ENCODE peak calls at places on chromosome 6, in four cellular contexts. C is aorta, P is ecto neural progenitor cell, L is Calu3. I is an unnamed sample.

GRCh38 chr6:149318581-149319286 is 1.2 kb downstream of the TAB2 start:
- DNase-seq in L (peak), C (no peak), P (no peak), I (no peak)

GRCh38 chr6:81802356-81802755 is 49.9 kb upstream of the TENT5A start:
- DNase-seq in P (no peak), C (no peak), L (no peak), I (no peak)

GRCh38 chr6:139230421-139230840 is 61.4 kb downstream of the TXLNB start:
- DNase-seq in L (no peak), P (no peak), C (no peak), I (peak)

GRCh38 chr6:141158740-141159139 is 974.0 kb upstream of the GJE1 start:
- DNase-seq in L (no peak), C (no peak), P (no peak), I (no peak)

GRCh38 chr6:158839796-158840195 is 20.6 kb upstream of the EZR start:
- DNase-seq in P (no peak), L (no peak), C (no peak), I (no peak)

GRCh38 chr6:121436172-121436965 is 923 bp downstream of the GJA1 start:
- DNase-seq in C (no peak), P (no peak), L (peak), I (no peak)

GRCh38 chr6:116387374-116387773 is 16.6 kb downstream of the DSE start:
- DNase-seq in P (no peak), L (peak), C (no peak), I (no peak)

GRCh38 chr6:160424256-160424655 is 76.1 kb downstream of the SLC22A3 start:
- DNase-seq in P (no peak), C (no peak), L (no peak), I (no peak)

GRCh38 chr6:67358241-67358640 is 1276.8 kb upstream of the ADGRB3 start:
- DNase-seq in C (no peak), P (no peak), L (no peak), I (no peak)

GRCh38 chr6:162229093-162229492 is 498.5 kb downstream of the PRKN start:
- DNase-seq in C (no peak), L (no peak), P (no peak), I (no peak)

GRCh38 chr6:26197736-26198625 is 110.8 kb downstream of the HFE start:
- DNase-seq in C (no peak), L (no peak), P (no peak), I (peak)

GRCh38 chr6:145895802-145896201 is 68.4 kb downstream of the SHPRH start:
- DNase-seq in C (no peak), P (no peak), L (no peak), I (no peak)

GRCh38 chr6:108559884-108560462 is 744 bp upstream of the FOXO3 start:
- DNase-seq in C (peak), L (peak), P (peak), I (peak)

GRCh38 chr6:38688579-38689087 is 14.3 kb downstream of the GLO1 start:
- DNase-seq in P (no peak), L (no peak), C (no peak), I (no peak)

GRCh38 chr6:140485740-140486467 is 1111.5 kb upstream of the CITED2 start:
- DNase-seq in P (no peak), C (peak), L (peak), I (no peak)

GRCh38 chr6:147395158-147395557 is 113.3 kb upstream of the SAMD5 start:
- DNase-seq in P (no peak), C (no peak), L (no peak), I (no peak)

GRCh38 chr6:37547564-37548061 is 47.9 kb upstream of the CCDC167 start:
- DNase-seq in P (no peak), L (no peak), C (no peak), I (no peak)

GRCh38 chr6:128719786-128720185 is 163.2 kb upstream of the LAMA2 start:
- DNase-seq in P (no peak), C (no peak), L (no peak), I (no peak)

GRCh38 chr6:31568537-31568961 is 3.5 kb upstream of the LTA start:
- DNase-seq in C (no peak), L (no peak), P (no peak), I (no peak)

GRCh38 chr6:74177496-74177895 is 481.5 kb downstream of the CD109 start:
- DNase-seq in L (no peak), P (no peak), C (no peak), I (no peak)

GRCh38 chr6:160750276-160750689 is 48.2 kb downstream of the PLG start:
- DNase-seq in C (no peak), L (peak), P (peak), I (no peak)

GRCh38 chr6:168699631-168700315 is 258.8 kb downstream of the SMOC2 start:
- DNase-seq in P (no peak), L (no peak), C (peak), I (no peak)

GRCh38 chr6:29770286-29770685 is 47.1 kb downstream of the HLA-F start:
- DNase-seq in C (no peak), P (no peak), L (no peak), I (no peak)

GRCh38 chr6:146851837-146852236 is 253.1 kb downstream of the ADGB start:
- DNase-seq in P (no peak), L (no peak), C (no peak), I (no peak)

GRCh38 chr6:168216139-168216538 is 103.4 kb downstream of the DACT2 start:
- DNase-seq in C (peak), P (no peak), L (no peak), I (no peak)

GRCh38 chr6:76708641-76709331 is 636.3 kb upstream of the IMPG1 start:
- DNase-seq in L (no peak), C (no peak), P (no peak), I (no peak)

GRCh38 chr6:161584051-161584450 is 310.2 kb upstream of the AGPAT4 start:
- DNase-seq in L (no peak), C (no peak), P (no peak), I (no peak)

GRCh38 chr6:166567107-166567506 is 19.4 kb downstream of the RAMACL start:
- DNase-seq in C (no peak), P (no peak), L (no peak), I (no peak)

GRCh38 chr6:160160450-160160849 is 38.8 kb downstream of the SLC22A1 start:
- DNase-seq in L (no peak), C (no peak), P (no peak), I (no peak)

GRCh38 chr6:93036835-93037234 is 382.5 kb downstream of the EPHA7 start:
- DNase-seq in C (no peak), P (no peak), L (no peak), I (no peak)

GRCh38 chr6:138403324-138403800 is 661 bp upstream of the HEBP2 start:
- DNase-seq in P (peak), L (peak), C (peak), I (peak)

GRCh38 chr6:119658917-119659316 is 309.4 kb upstream of the MAN1A1 start:
- DNase-seq in P (no peak), C (no peak), L (no peak), I (no peak)

GRCh38 chr6:108250240-108250866 is 10.5 kb downstream of the SNX3 start:
- DNase-seq in P (no peak), C (no peak), L (no peak), I (peak)

GRCh38 chr6:10369896-10370295 is 45.0 kb downstream of the TFAP2A start:
- DNase-seq in P (no peak), L (no peak), C (no peak), I (no peak)